ENCODE peak calls at places on chromosomes 4 and X, in seven cellular contexts. V is cardiac muscle cell; C is astrocyte of the spinal cord; K is GM06990; X is PC-9; L is CD4-positive, CD25-positive, alpha-beta regulatory T cell; P is astrocyte. H is an unnamed sample.

GRCh38 chrX:132740316-132741123 is 217.9 kb downstream of the HS6ST2 start:
- DNase-seq in V (peak), C (no peak), K (no peak), X (no peak), L (no peak), P (no peak), H (no peak)

GRCh38 chrX:68735266-68735665 is 87.8 kb downstream of the STARD8 start:
- DNase-seq in V (no peak), C (no peak), K (no peak), X (no peak), L (no peak), P (no peak), H (no peak)

GRCh38 chrX:107676559-107677378 is 48.5 kb downstream of the PRPS1 start:
- DNase-seq in V (peak), C (peak), K (peak), X (peak), L (peak), P (peak), H (no peak)

GRCh38 chr4:182589100-182589499 is 328.1 kb downstream of the DCTD start:
- DNase-seq in V (no peak), C (no peak), K (no peak), X (no peak), L (no peak), P (no peak), H (no peak)

GRCh38 chrX:24023972-24024664 is 2.9 kb downstream of the KLHL15 start:
- DNase-seq in V (peak), C (peak), K (no peak), X (no peak), L (peak), P (no peak), H (no peak)

GRCh38 chr4:41146716-41147506 is 67.4 kb downstream of the APBB2 start:
- DNase-seq in V (no peak), C (peak), K (no peak), X (no peak), L (no peak), P (peak), H (no peak)

GRCh38 chr4:121164291-121164690 is at the start of gene TNIP3:
- DNase-seq in V (no peak), C (no peak), K (no peak), X (no peak), L (no peak), P (peak), H (no peak)

GRCh38 chrX:12702509-12703091 is 88.6 kb upstream of the PRPS2 start:
- DNase-seq in V (peak), C (no peak), K (no peak), X (peak), L (peak), P (no peak), H (no peak)

DNA sequence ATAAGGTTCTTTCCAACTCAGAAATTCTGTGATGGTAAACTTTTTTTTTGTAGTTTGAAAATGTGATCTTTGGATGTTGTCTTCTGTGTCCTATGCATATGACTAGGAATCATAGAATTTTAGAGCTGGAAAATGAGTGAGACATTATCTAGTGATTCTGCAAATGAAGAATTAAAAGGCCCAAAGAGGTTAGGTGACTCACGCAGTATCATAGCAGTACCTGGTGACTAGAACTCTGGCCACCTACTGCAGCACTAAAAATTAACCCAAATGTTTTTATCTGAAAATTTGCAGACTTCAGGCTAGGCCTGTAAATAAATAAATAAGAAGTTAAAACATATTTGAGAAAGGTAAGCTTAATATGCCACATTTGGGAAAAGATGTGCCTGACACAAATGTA is 52.8 kb downstream of the NFKB1 start:
- DNase-seq in V (no peak), C (no peak), K (no peak), X (no peak), L (no peak), P (no peak), H (no peak)
- H3K4me3 ChIP-seq in V (no peak), C (no peak), K (no peak), X (no peak), L (no peak), P (no peak), H (no peak)

GRCh38 chrX:134374910-134375309 is 85.1 kb upstream of the HPRT1 start:
- DNase-seq in V (no peak), C (no peak), K (no peak), X (no peak), L (no peak), P (peak), H (no peak)
- H3K4me3 ChIP-seq in V (peak), C (peak), K (peak), X (peak), L (peak), P (peak), H (peak)

GRCh38 chr4:74439952-74440351 is 5.0 kb upstream of the AREG start:
- DNase-seq in V (no peak), C (no peak), K (no peak), X (no peak), L (no peak), P (no peak), H (no peak)
- H3K4me3 ChIP-seq in V (no peak), C (no peak), K (no peak), X (no peak), L (no peak), P (no peak), H (no peak)

DNA sequence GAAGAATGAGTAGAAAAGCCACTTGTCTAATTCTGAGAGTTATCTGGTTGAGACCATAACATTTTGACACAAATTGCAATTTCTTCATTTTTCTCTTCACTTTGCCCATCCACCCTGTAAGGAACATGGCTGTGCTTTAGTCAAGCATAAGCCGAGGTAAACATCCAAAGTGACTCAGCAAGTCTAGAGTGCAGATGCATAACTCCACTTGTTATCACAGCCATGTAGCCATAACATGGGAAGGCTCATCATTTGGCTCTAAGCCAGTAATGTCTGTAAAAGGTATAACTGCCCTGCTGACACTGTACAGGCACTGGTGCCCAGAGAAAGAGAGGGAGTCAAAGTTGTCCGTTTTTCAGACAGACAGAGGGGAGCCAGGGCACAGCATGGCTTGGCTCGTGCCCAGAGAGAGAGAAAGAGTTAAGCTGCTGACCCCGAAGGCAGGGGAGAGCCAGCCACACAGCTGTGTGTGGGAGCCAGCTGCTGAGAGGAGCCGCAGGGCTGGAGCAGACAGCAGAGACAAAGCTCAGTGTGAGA is 76.9 kb upstream of the EXOC1L start:
- DNase-seq in V (no peak), C (peak), K (no peak), X (no peak), L (no peak), P (peak), H (no peak)
- H3K4me3 ChIP-seq in V (no peak), C (no peak), K (no peak), X (no peak), L (no peak), P (no peak), H (no peak)

GRCh38 chr4:38855466-38855865 is 1.2 kb downstream of the TLR6 start:
- DNase-seq in V (no peak), C (no peak), K (peak), X (no peak), L (peak), P (no peak), H (no peak)
- H3K4me3 ChIP-seq in V (no peak), C (no peak), K (peak), X (no peak), L (peak), P (no peak), H (peak)